ENCODE peak calls at places on chromosomes 13 and 19, in four cellular contexts. Y is astrocyte, P is PC-9, B is fibroblast of lung. J is an unnamed sample.

GRCh38 chr13:107835339-107836018 is 379.9 kb downstream of the LIG4 start:
- DNase-seq in Y (peak; percentile 93), P (peak; percentile 32), B (peak; percentile 95), J (peak; percentile 92)

GRCh38 chr19:18294467-18294864 is 13.0 kb upstream of the JUND start:
- DNase-seq in Y (no peak), P (no peak), B (peak; percentile 34), J (peak; percentile 61)

GRCh38 chr13:51981355-51981754 is 29.9 kb downstream of the ATP7B start:
- DNase-seq in Y (peak; percentile 10), P (no peak), B (peak; percentile 36), J (no peak)

GRCh38 chr19:5487222-5487621 is 32.0 kb downstream of the ZNRF4 start:
- DNase-seq in Y (no peak), P (peak; percentile 39), B (no peak), J (peak; percentile 72)

GRCh38 chr19:42120276-42121010 is 11.8 kb downstream of the POU2F2 start:
- DNase-seq in Y (no peak), P (no peak), B (no peak), J (no peak)

GRCh38 chr13:33735276-33735675 is 82.7 kb upstream of the RFC3 start:
- DNase-seq in Y (no peak), P (no peak), B (no peak), J (no peak)

GRCh38 chr13:107865643-107866006 is 349.7 kb downstream of the LIG4 start:
- DNase-seq in Y (peak; percentile 27), P (no peak), B (peak; percentile 32), J (no peak)

GRCh38 chr19:8302357-8302691 is 5.8 kb downstream of the CD320 start:
- DNase-seq in Y (no peak), P (no peak), B (no peak), J (no peak)

GRCh38 chr13:102948006-102948405 is 102.2 kb downstream of the ERCC5 start:
- DNase-seq in Y (no peak), P (no peak), B (peak; percentile 5), J (peak; percentile 4)

GRCh38 chr13:35549481-35549880 is 73.0 kb upstream of the MAB21L1 start:
- DNase-seq in Y (peak; percentile 67), P (peak; percentile 3), B (peak; percentile 77), J (peak; percentile 80)

GRCh38 chr19:47598407-47599349 is 10.3 kb upstream of the BICRA start:
- DNase-seq in Y (peak; percentile 94), P (peak; percentile 78), B (peak; percentile 96), J (peak; percentile 94)

GRCh38 chr13:46607768-46608553 is 55.0 kb downstream of the LRCH1 start:
- DNase-seq in Y (no peak), P (no peak), B (no peak), J (peak; percentile 28)

GRCh38 chr13:21800847-21801616 is 130.2 kb downstream of the FGF9 start:
- DNase-seq in Y (no peak), P (no peak), B (no peak), J (peak; percentile 1)

GRCh38 chr13:60327551-60327950 is 69.5 kb upstream of the TDRD3 start:
- DNase-seq in Y (no peak), P (no peak), B (no peak), J (no peak)

GRCh38 chr19:55600336-55601028 is 394 bp downstream of the ZNF524 start:
- DNase-seq in Y (peak; percentile 42), P (no peak), B (peak; percentile 65), J (no peak)

GRCh38 chr13:45546410-45546765 is 69.2 kb downstream of the ERICH6B start:
- DNase-seq in Y (no peak), P (no peak), B (no peak), J (no peak)

GRCh38 chr19:11747277-11747676 is 8.5 kb upstream of the ZNF823 start:
- DNase-seq in Y (no peak), P (no peak), B (no peak), J (no peak)

DNA sequence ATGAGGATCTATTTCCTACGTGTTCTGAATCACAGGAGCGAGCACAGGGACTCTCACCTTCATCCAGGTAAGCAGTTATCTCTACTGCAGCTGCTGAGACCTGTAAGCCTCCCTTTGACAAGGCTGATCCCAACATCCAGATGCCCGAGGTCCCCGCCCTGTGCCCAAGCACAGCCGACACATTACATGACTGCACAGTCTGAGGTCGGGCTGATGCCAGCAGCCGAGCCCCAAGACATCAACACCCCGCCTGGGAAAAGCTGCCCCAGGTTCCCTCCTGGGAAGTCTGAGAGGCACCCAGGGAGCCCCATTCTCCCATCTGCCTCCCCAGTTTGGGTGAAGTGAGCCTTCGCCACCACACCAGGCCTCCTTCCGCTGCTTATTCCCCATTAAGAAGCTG is 95.9 kb downstream of the COL4A1 start:
- DNase-seq in Y (no peak), P (no peak), B (no peak), J (no peak)
- H2AFZ ChIP-seq in Y (no peak overlapping the region), P (no peak overlapping the region), B (no peak overlapping the region), J (no peak overlapping the region)

DNA sequence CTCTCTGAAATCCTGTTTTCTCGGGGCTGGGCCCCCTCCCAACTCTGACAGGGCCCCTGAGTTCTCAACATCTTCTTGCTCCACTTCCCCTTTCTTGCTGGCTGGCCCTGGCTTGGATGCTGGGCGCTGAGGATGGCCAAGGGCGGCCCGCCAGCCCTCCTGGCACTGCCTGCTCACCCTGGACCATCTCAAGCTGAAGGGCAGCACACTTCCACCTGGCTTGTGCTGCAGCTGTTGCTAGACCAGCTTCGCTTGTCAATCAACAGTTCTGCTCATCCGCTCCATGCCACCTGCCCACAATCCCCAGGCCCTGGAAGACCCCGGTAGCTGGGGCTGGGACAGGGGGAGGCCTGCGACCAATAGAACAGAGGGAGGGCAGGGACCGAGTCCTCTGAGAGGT is 6.9 kb upstream of the GMIP start:
- DNase-seq in Y (no peak), P (no peak), B (no peak), J (no peak)
- TF ChIP-seq EZH2 in Y (no peak), P (no peak), B (no peak), J (no peak)

GRCh38 chr19:33302175-33302973 is at the start of gene CEBPA:
- DNase-seq in Y (peak; percentile 55), P (peak; percentile 90), B (peak; percentile 74), J (peak; percentile 74)

GRCh38 chr19:33306191-33306590 is 3.9 kb upstream of the CEBPA start:
- DNase-seq in Y (no peak), P (no peak), B (no peak), J (no peak)

GRCh38 chr19:33302974-33303790 is 848 bp upstream of the CEBPA start:
- DNase-seq in Y (peak; percentile 32), P (peak; percentile 68), B (peak; percentile 57), J (peak; percentile 32)

GRCh38 chr19:33304760-33305647 is 2.7 kb upstream of the CEBPA start:
- DNase-seq in Y (no peak), P (no peak), B (no peak), J (no peak)

GRCh38 chr19:33303791-33304759 is 1.7 kb upstream of the CEBPA start:
- DNase-seq in Y (no peak), P (no peak), B (no peak), J (no peak)
- H3K4me3 ChIP-seq in Y (peak overlapping the region; percentile 59), P (no peak overlapping the region), B (no peak overlapping the region), J (peak overlapping the region; percentile 71)

GRCh38 chr13:87923713-87924112 is 252.5 kb downstream of the SLITRK5 start:
- DNase-seq in Y (no peak), P (no peak), B (no peak), J (no peak)

GRCh38 chr13:87925006-87925405 is 253.8 kb downstream of the SLITRK5 start:
- DNase-seq in Y (no peak), P (no peak), B (peak; percentile 4), J (peak; percentile 18)

DNA sequence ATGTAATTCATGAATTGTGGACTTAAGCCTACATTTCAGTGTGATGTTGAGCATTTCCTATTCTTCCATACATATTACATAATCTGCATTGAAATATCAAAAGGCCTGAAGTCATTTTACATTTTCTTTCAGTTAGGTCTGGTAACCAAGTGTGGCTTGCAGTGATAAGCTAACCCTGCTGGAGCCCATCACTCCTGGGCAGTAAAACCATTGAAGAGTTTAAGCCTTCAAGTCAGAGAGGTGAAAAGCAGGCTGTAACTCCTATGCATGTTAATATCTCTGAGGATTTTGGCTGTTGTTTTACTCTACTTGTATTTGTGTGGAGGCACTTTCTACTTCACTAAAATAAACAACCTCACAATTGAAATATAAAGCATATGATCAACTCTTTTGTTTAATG is 248.8 kb downstream of the SLITRK5 start:
- DNase-seq in Y (no peak), P (no peak), B (no peak), J (no peak)
- H2AFZ ChIP-seq in Y (no peak overlapping the region), P (no peak overlapping the region), B (no peak overlapping the region), J (no peak overlapping the region)

J was measured in PC-3.